ENCODE peak calls at places on chromosomes 4 and X, in nine cellular contexts. One of them, this sample, is unnamed.

GRCh38 chrX:54423161-54423888 is 16.9 kb upstream of the TSR2 start:
- DNase-seq in choroid plexus epithelial cell: peak
- DNase-seq in fibroblast of lung: no peak
- DNase-seq in fibroblast of pulmonary artery: peak
- DNase-seq in H9: peak
- DNase-seq in GM23338: peak
- DNase-seq in endodermal cell: peak
- DNase-seq in GM13976: peak
- DNase-seq in cardiac fibroblast: no peak
- DNase-seq in this sample: peak

GRCh38 chrX:39477438-39478120 is 620.2 kb downstream of the BCOR start:
- DNase-seq in choroid plexus epithelial cell: no peak
- DNase-seq in fibroblast of lung: peak
- DNase-seq in fibroblast of pulmonary artery: peak
- DNase-seq in H9: peak
- DNase-seq in GM23338: peak
- DNase-seq in endodermal cell: peak
- DNase-seq in GM13976: peak
- DNase-seq in cardiac fibroblast: peak
- DNase-seq in this sample: peak

GRCh38 chrX:47215291-47215900 is 3.1 kb upstream of the CDK16 start:
- DNase-seq in choroid plexus epithelial cell: no peak
- DNase-seq in fibroblast of lung: no peak
- DNase-seq in fibroblast of pulmonary artery: no peak
- DNase-seq in H9: no peak
- DNase-seq in GM23338: no peak
- DNase-seq in endodermal cell: no peak
- DNase-seq in GM13976: no peak
- DNase-seq in cardiac fibroblast: no peak
- DNase-seq in this sample: no peak

GRCh38 chr4:10529891-10530786 is 72.9 kb upstream of the ZNF518B start:
- DNase-seq in choroid plexus epithelial cell: peak
- DNase-seq in fibroblast of lung: peak
- DNase-seq in fibroblast of pulmonary artery: peak
- DNase-seq in H9: no peak
- DNase-seq in GM23338: no peak
- DNase-seq in endodermal cell: no peak
- DNase-seq in GM13976: no peak
- DNase-seq in cardiac fibroblast: peak
- DNase-seq in this sample: no peak

GRCh38 chrX:118346258-118347094 is 570 bp downstream of the WDR44 start:
- DNase-seq in choroid plexus epithelial cell: no peak
- DNase-seq in fibroblast of lung: no peak
- DNase-seq in fibroblast of pulmonary artery: no peak
- DNase-seq in H9: no peak
- DNase-seq in GM23338: peak
- DNase-seq in endodermal cell: peak
- DNase-seq in GM13976: peak
- DNase-seq in cardiac fibroblast: no peak
- DNase-seq in this sample: peak

GRCh38 chr4:169634975-169635374 is 14.6 kb downstream of the CLCN3 start:
- DNase-seq in choroid plexus epithelial cell: no peak
- DNase-seq in fibroblast of lung: no peak
- DNase-seq in fibroblast of pulmonary artery: no peak
- DNase-seq in H9: no peak
- DNase-seq in GM23338: no peak
- DNase-seq in endodermal cell: no peak
- DNase-seq in GM13976: no peak
- DNase-seq in cardiac fibroblast: no peak
- DNase-seq in this sample: no peak

GRCh38 chr4:38069271-38069760 is 109.1 kb downstream of the PTTG2 start:
- DNase-seq in choroid plexus epithelial cell: peak
- DNase-seq in fibroblast of lung: peak
- DNase-seq in fibroblast of pulmonary artery: peak
- DNase-seq in H9: peak
- DNase-seq in GM23338: peak
- DNase-seq in endodermal cell: peak
- DNase-seq in GM13976: peak
- DNase-seq in cardiac fibroblast: peak
- DNase-seq in this sample: peak

GRCh38 chrX:107716045-107716684 is 59.4 kb downstream of the TSC22D3 start:
- DNase-seq in choroid plexus epithelial cell: peak
- DNase-seq in fibroblast of lung: peak
- DNase-seq in fibroblast of pulmonary artery: peak
- DNase-seq in H9: peak
- DNase-seq in GM23338: peak
- DNase-seq in endodermal cell: peak
- DNase-seq in GM13976: no peak
- DNase-seq in cardiac fibroblast: peak
- DNase-seq in this sample: peak

GRCh38 chr4:44487341-44487740 is 38.7 kb upstream of the KCTD8 start:
- DNase-seq in choroid plexus epithelial cell: no peak
- DNase-seq in fibroblast of lung: no peak
- DNase-seq in fibroblast of pulmonary artery: peak
- DNase-seq in H9: no peak
- DNase-seq in GM23338: no peak
- DNase-seq in endodermal cell: no peak
- DNase-seq in GM13976: no peak
- DNase-seq in cardiac fibroblast: no peak
- DNase-seq in this sample: no peak

GRCh38 chrX:39814391-39814790 is 283.4 kb downstream of the BCOR start:
- DNase-seq in choroid plexus epithelial cell: no peak
- DNase-seq in fibroblast of lung: no peak
- DNase-seq in fibroblast of pulmonary artery: peak
- DNase-seq in H9: no peak
- DNase-seq in GM23338: peak
- DNase-seq in endodermal cell: no peak
- DNase-seq in GM13976: peak
- DNase-seq in cardiac fibroblast: peak
- DNase-seq in this sample: no peak

GRCh38 chrX:23870041-23870440 is 37.7 kb downstream of the APOO start:
- DNase-seq in choroid plexus epithelial cell: no peak
- DNase-seq in fibroblast of lung: no peak
- DNase-seq in fibroblast of pulmonary artery: no peak
- DNase-seq in H9: no peak
- DNase-seq in GM23338: no peak
- DNase-seq in endodermal cell: no peak
- DNase-seq in GM13976: no peak
- DNase-seq in cardiac fibroblast: no peak
- DNase-seq in this sample: no peak

GRCh38 chrX:43510194-43510593 is 145.9 kb upstream of the MAOA start:
- DNase-seq in choroid plexus epithelial cell: no peak
- DNase-seq in fibroblast of lung: no peak
- DNase-seq in fibroblast of pulmonary artery: no peak
- DNase-seq in H9: no peak
- DNase-seq in GM23338: no peak
- DNase-seq in endodermal cell: no peak
- DNase-seq in GM13976: no peak
- DNase-seq in cardiac fibroblast: no peak
- DNase-seq in this sample: no peak
- TF ChIP-seq CTCF in choroid plexus epithelial cell: no peak
- TF ChIP-seq CTCF in fibroblast of lung: no peak
- TF ChIP-seq CTCF in fibroblast of pulmonary artery: no peak
- TF ChIP-seq CTCF in H9: no peak
- TF ChIP-seq CTCF in GM23338: no peak
- TF ChIP-seq CTCF in endodermal cell: no peak
- TF ChIP-seq CTCF in GM13976: no peak
- TF ChIP-seq CTCF in cardiac fibroblast: no peak
- TF ChIP-seq CTCF in this sample: no peak

GRCh38 chr4:36402008-36402758 is 120.8 kb downstream of the DTHD1 start:
- DNase-seq in choroid plexus epithelial cell: no peak
- DNase-seq in fibroblast of lung: no peak
- DNase-seq in fibroblast of pulmonary artery: no peak
- DNase-seq in H9: no peak
- DNase-seq in GM23338: peak
- DNase-seq in endodermal cell: no peak
- DNase-seq in GM13976: no peak
- DNase-seq in cardiac fibroblast: no peak
- DNase-seq in this sample: no peak

GRCh38 chr4:36394352-36394903 is 113.0 kb downstream of the DTHD1 start:
- DNase-seq in choroid plexus epithelial cell: no peak
- DNase-seq in fibroblast of lung: no peak
- DNase-seq in fibroblast of pulmonary artery: no peak
- DNase-seq in H9: no peak
- DNase-seq in GM23338: no peak
- DNase-seq in endodermal cell: no peak
- DNase-seq in GM13976: no peak
- DNase-seq in cardiac fibroblast: no peak
- DNase-seq in this sample: no peak

DNA sequence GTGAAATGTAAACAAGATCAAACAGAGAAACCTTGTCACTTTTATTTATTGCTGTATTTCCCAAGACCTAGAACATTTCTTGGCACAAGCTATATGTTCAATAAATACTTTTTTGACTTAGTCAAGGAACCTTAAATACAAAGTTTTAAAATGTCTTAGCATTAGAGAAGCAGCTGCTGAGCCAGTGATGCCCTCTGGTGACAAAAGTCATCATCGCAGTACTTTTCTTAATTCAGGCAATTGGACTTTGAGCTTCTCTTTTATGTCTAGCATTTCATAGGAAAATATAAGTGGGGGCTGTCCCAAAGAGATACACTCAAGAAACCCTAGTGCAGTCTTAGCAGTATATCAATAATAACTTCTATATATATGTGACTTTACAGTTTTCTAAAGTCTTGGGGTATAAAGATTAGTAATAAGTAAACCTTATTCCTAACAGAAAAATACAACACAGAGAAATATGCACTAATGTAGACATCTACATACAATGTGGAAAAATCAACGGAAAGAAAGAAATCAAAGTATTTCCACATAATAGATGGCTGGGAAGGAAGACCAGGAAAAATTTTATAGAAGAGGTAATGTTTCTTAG is 118.4 kb downstream of the DTHD1 start:
- DNase-seq in choroid plexus epithelial cell: peak
- DNase-seq in fibroblast of lung: peak
- DNase-seq in fibroblast of pulmonary artery: peak
- DNase-seq in H9: no peak
- DNase-seq in GM23338: peak
- DNase-seq in endodermal cell: peak
- DNase-seq in GM13976: no peak
- DNase-seq in cardiac fibroblast: peak
- DNase-seq in this sample: no peak
- TF ChIP-seq CTCF in choroid plexus epithelial cell: peak
- TF ChIP-seq CTCF in fibroblast of lung: peak
- TF ChIP-seq CTCF in fibroblast of pulmonary artery: peak
- TF ChIP-seq CTCF in H9: peak
- TF ChIP-seq CTCF in GM23338: peak
- TF ChIP-seq CTCF in endodermal cell: peak
- TF ChIP-seq CTCF in GM13976: peak
- TF ChIP-seq CTCF in cardiac fibroblast: peak
- TF ChIP-seq CTCF in this sample: peak

DNA sequence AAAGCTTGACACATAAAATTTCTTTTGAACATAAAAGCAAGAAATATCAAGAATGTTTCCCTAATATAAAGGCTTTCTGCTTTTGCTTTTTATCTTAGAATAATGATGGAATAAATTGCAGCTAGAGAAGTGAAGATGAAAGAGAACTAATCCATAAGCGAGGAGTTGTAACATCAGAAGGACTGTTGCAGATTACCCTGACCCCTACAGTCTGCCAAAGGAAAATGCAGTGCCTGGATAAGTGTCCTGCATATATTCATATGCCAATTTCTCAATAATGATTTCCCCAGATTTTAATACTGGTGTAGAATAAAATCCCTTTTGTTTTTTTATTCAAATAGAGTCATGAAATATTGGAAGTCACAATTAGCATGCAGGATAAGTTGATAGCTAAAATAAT is 115.9 kb downstream of the MAGEC2 start:
- DNase-seq in choroid plexus epithelial cell: peak
- DNase-seq in fibroblast of lung: peak
- DNase-seq in fibroblast of pulmonary artery: peak
- DNase-seq in H9: no peak
- DNase-seq in GM23338: peak
- DNase-seq in endodermal cell: no peak
- DNase-seq in GM13976: no peak
- DNase-seq in cardiac fibroblast: peak
- DNase-seq in this sample: no peak
- TF ChIP-seq CTCF in choroid plexus epithelial cell: peak
- TF ChIP-seq CTCF in fibroblast of lung: peak
- TF ChIP-seq CTCF in fibroblast of pulmonary artery: peak
- TF ChIP-seq CTCF in H9: peak
- TF ChIP-seq CTCF in GM23338: peak
- TF ChIP-seq CTCF in endodermal cell: peak
- TF ChIP-seq CTCF in GM13976: no peak
- TF ChIP-seq CTCF in cardiac fibroblast: peak
- TF ChIP-seq CTCF in this sample: peak

GRCh38 chrX:131778269-131779218 is 234.7 kb downstream of the OR13H1 start:
- DNase-seq in choroid plexus epithelial cell: no peak
- DNase-seq in fibroblast of lung: peak
- DNase-seq in fibroblast of pulmonary artery: no peak
- DNase-seq in H9: no peak
- DNase-seq in GM23338: no peak
- DNase-seq in endodermal cell: no peak
- DNase-seq in GM13976: no peak
- DNase-seq in cardiac fibroblast: no peak
- DNase-seq in this sample: no peak
- TF ChIP-seq CTCF in choroid plexus epithelial cell: no peak
- TF ChIP-seq CTCF in fibroblast of lung: no peak
- TF ChIP-seq CTCF in fibroblast of pulmonary artery: no peak
- TF ChIP-seq CTCF in H9: no peak
- TF ChIP-seq CTCF in GM23338: no peak
- TF ChIP-seq CTCF in endodermal cell: peak
- TF ChIP-seq CTCF in GM13976: peak
- TF ChIP-seq CTCF in cardiac fibroblast: no peak
- TF ChIP-seq CTCF in this sample: no peak